ENCODE peak calls at places on chromosomes 3 and 15, in five cellular contexts. One of them, this sample, is unnamed.

GRCh38 chr15:92468987-92469386 is 75.3 kb downstream of the ST8SIA2 start:
- DNase-seq in OCI-LY7: no peak
- DNase-seq in activated effector memory CD4-positive, alpha-beta T cell treated with anti-CD3 and anti-CD28 coated beads, Interleukin-2, amount 50 U/mL, for 16 hours: no peak
- DNase-seq in EH: no peak
- DNase-seq in ELR: no peak
- DNase-seq in this sample: no peak

GRCh38 chr3:73405853-73406252 is 218.9 kb downstream of the PDZRN3 start:
- DNase-seq in OCI-LY7: no peak
- DNase-seq in activated effector memory CD4-positive, alpha-beta T cell treated with anti-CD3 and anti-CD28 coated beads, Interleukin-2, amount 50 U/mL, for 16 hours: no peak
- DNase-seq in EH: peak; percentile 60
- DNase-seq in ELR: no peak
- DNase-seq in this sample: no peak

GRCh38 chr15:64981812-64982431 is 7.8 kb downstream of the SPG21 start:
- DNase-seq in OCI-LY7: no peak
- DNase-seq in activated effector memory CD4-positive, alpha-beta T cell treated with anti-CD3 and anti-CD28 coated beads, Interleukin-2, amount 50 U/mL, for 16 hours: no peak
- DNase-seq in EH: no peak
- DNase-seq in ELR: no peak
- DNase-seq in this sample: no peak

GRCh38 chr15:48681274-48681840 is 35.8 kb upstream of the FBN1 start:
- DNase-seq in OCI-LY7: no peak
- DNase-seq in activated effector memory CD4-positive, alpha-beta T cell treated with anti-CD3 and anti-CD28 coated beads, Interleukin-2, amount 50 U/mL, for 16 hours: no peak
- DNase-seq in EH: peak; percentile 78
- DNase-seq in ELR: peak; percentile 93
- DNase-seq in this sample: no peak

GRCh38 chr15:42576776-42577175 is 1.4 kb downstream of the STARD9 start:
- DNase-seq in OCI-LY7: peak; percentile 36
- DNase-seq in activated effector memory CD4-positive, alpha-beta T cell treated with anti-CD3 and anti-CD28 coated beads, Interleukin-2, amount 50 U/mL, for 16 hours: no peak
- DNase-seq in EH: no peak
- DNase-seq in ELR: no peak
- DNase-seq in this sample: no peak

GRCh38 chr3:111979689-111980025 is 831 bp downstream of the ABHD10 start:
- DNase-seq in OCI-LY7: no peak
- DNase-seq in activated effector memory CD4-positive, alpha-beta T cell treated with anti-CD3 and anti-CD28 coated beads, Interleukin-2, amount 50 U/mL, for 16 hours: no peak
- DNase-seq in EH: peak; percentile 38
- DNase-seq in ELR: no peak
- DNase-seq in this sample: no peak

GRCh38 chr15:31328425-31328998 is 1.9 kb downstream of the KLF13 start:
- DNase-seq in OCI-LY7: peak; percentile 50
- DNase-seq in activated effector memory CD4-positive, alpha-beta T cell treated with anti-CD3 and anti-CD28 coated beads, Interleukin-2, amount 50 U/mL, for 16 hours: peak; percentile 94
- DNase-seq in EH: peak; percentile 59
- DNase-seq in ELR: peak; percentile 51
- DNase-seq in this sample: no peak

GRCh38 chr3:171822707-171823106 is 12.4 kb upstream of the PLD1 start:
- DNase-seq in OCI-LY7: no peak
- DNase-seq in activated effector memory CD4-positive, alpha-beta T cell treated with anti-CD3 and anti-CD28 coated beads, Interleukin-2, amount 50 U/mL, for 16 hours: no peak
- DNase-seq in EH: no peak
- DNase-seq in ELR: no peak
- DNase-seq in this sample: no peak

GRCh38 chr3:124384527-124384926 is 345.7 kb upstream of the UMPS start:
- DNase-seq in OCI-LY7: no peak
- DNase-seq in activated effector memory CD4-positive, alpha-beta T cell treated with anti-CD3 and anti-CD28 coated beads, Interleukin-2, amount 50 U/mL, for 16 hours: no peak
- DNase-seq in EH: no peak
- DNase-seq in ELR: no peak
- DNase-seq in this sample: no peak

GRCh38 chr3:13276438-13277129 is 143.5 kb downstream of the NUP210 start:
- DNase-seq in OCI-LY7: no peak
- DNase-seq in activated effector memory CD4-positive, alpha-beta T cell treated with anti-CD3 and anti-CD28 coated beads, Interleukin-2, amount 50 U/mL, for 16 hours: peak; percentile 58
- DNase-seq in EH: no peak
- DNase-seq in ELR: no peak
- DNase-seq in this sample: no peak

GRCh38 chr3:114093596-114093995 is 37.1 kb downstream of the QTRT2 start:
- DNase-seq in OCI-LY7: no peak
- DNase-seq in activated effector memory CD4-positive, alpha-beta T cell treated with anti-CD3 and anti-CD28 coated beads, Interleukin-2, amount 50 U/mL, for 16 hours: no peak
- DNase-seq in EH: peak; percentile 84
- DNase-seq in ELR: peak; percentile 65
- DNase-seq in this sample: peak; percentile 67

GRCh38 chr3:183310936-183311335 is 57.9 kb downstream of the B3GNT5 start:
- DNase-seq in OCI-LY7: no peak
- DNase-seq in activated effector memory CD4-positive, alpha-beta T cell treated with anti-CD3 and anti-CD28 coated beads, Interleukin-2, amount 50 U/mL, for 16 hours: no peak
- DNase-seq in EH: no peak
- DNase-seq in ELR: no peak
- DNase-seq in this sample: no peak

GRCh38 chr3:167350245-167350862 is 29.7 kb downstream of the ZBBX start:
- DNase-seq in OCI-LY7: peak; percentile 25
- DNase-seq in activated effector memory CD4-positive, alpha-beta T cell treated with anti-CD3 and anti-CD28 coated beads, Interleukin-2, amount 50 U/mL, for 16 hours: no peak
- DNase-seq in EH: no peak
- DNase-seq in ELR: peak; percentile 57
- DNase-seq in this sample: peak; percentile 41

GRCh38 chr15:70584838-70585706 is 178.3 kb downstream of the UACA start:
- DNase-seq in OCI-LY7: no peak
- DNase-seq in activated effector memory CD4-positive, alpha-beta T cell treated with anti-CD3 and anti-CD28 coated beads, Interleukin-2, amount 50 U/mL, for 16 hours: peak; percentile 73
- DNase-seq in EH: peak; percentile 57
- DNase-seq in ELR: peak; percentile 74
- DNase-seq in this sample: no peak

GRCh38 chr3:176431986-176432385 is 765.3 kb downstream of the TBL1XR1 start:
- DNase-seq in OCI-LY7: no peak
- DNase-seq in activated effector memory CD4-positive, alpha-beta T cell treated with anti-CD3 and anti-CD28 coated beads, Interleukin-2, amount 50 U/mL, for 16 hours: no peak
- DNase-seq in EH: peak; percentile 22
- DNase-seq in ELR: no peak
- DNase-seq in this sample: no peak

GRCh38 chr3:172065534-172065933 is 26.2 kb downstream of the FNDC3B start:
- DNase-seq in OCI-LY7: no peak
- DNase-seq in activated effector memory CD4-positive, alpha-beta T cell treated with anti-CD3 and anti-CD28 coated beads, Interleukin-2, amount 50 U/mL, for 16 hours: no peak
- DNase-seq in EH: peak; percentile 76
- DNase-seq in ELR: no peak
- DNase-seq in this sample: no peak

GRCh38 chr3:134419214-134419965 is 45.1 kb upstream of the AMOTL2 start:
- DNase-seq in OCI-LY7: no peak
- DNase-seq in activated effector memory CD4-positive, alpha-beta T cell treated with anti-CD3 and anti-CD28 coated beads, Interleukin-2, amount 50 U/mL, for 16 hours: no peak
- DNase-seq in EH: no peak
- DNase-seq in ELR: no peak
- DNase-seq in this sample: no peak

GRCh38 chr3:102454101-102454625 is 19.3 kb downstream of the ZPLD1 start:
- DNase-seq in OCI-LY7: no peak
- DNase-seq in activated effector memory CD4-positive, alpha-beta T cell treated with anti-CD3 and anti-CD28 coated beads, Interleukin-2, amount 50 U/mL, for 16 hours: no peak
- DNase-seq in EH: no peak
- DNase-seq in ELR: peak; percentile 15
- DNase-seq in this sample: no peak

GRCh38 chr3:82676356-82677026 is 915.0 kb upstream of the GBE1 start:
- DNase-seq in OCI-LY7: no peak
- DNase-seq in activated effector memory CD4-positive, alpha-beta T cell treated with anti-CD3 and anti-CD28 coated beads, Interleukin-2, amount 50 U/mL, for 16 hours: no peak
- DNase-seq in EH: no peak
- DNase-seq in ELR: peak; percentile 24
- DNase-seq in this sample: peak; percentile 13

GRCh38 chr3:170128977-170129431 is 52.5 kb downstream of the PHC3 start:
- DNase-seq in OCI-LY7: peak; percentile 58
- DNase-seq in activated effector memory CD4-positive, alpha-beta T cell treated with anti-CD3 and anti-CD28 coated beads, Interleukin-2, amount 50 U/mL, for 16 hours: no peak
- DNase-seq in EH: peak; percentile 47
- DNase-seq in ELR: peak; percentile 58
- DNase-seq in this sample: peak; percentile 66

GRCh38 chr15:28017423-28017924 is 81.6 kb downstream of the OCA2 start:
- DNase-seq in OCI-LY7: no peak
- DNase-seq in activated effector memory CD4-positive, alpha-beta T cell treated with anti-CD3 and anti-CD28 coated beads, Interleukin-2, amount 50 U/mL, for 16 hours: no peak
- DNase-seq in EH: no peak
- DNase-seq in ELR: no peak
- DNase-seq in this sample: no peak

GRCh38 chr3:126496894-126497850 is 20.4 kb downstream of the UROC1 start:
- DNase-seq in OCI-LY7: peak; percentile 33
- DNase-seq in activated effector memory CD4-positive, alpha-beta T cell treated with anti-CD3 and anti-CD28 coated beads, Interleukin-2, amount 50 U/mL, for 16 hours: no peak
- DNase-seq in EH: no peak
- DNase-seq in ELR: no peak
- DNase-seq in this sample: no peak

GRCh38 chr3:197394464-197395321 is 96.3 kb upstream of the DLG1 start:
- DNase-seq in OCI-LY7: no peak
- DNase-seq in activated effector memory CD4-positive, alpha-beta T cell treated with anti-CD3 and anti-CD28 coated beads, Interleukin-2, amount 50 U/mL, for 16 hours: peak; percentile 80
- DNase-seq in EH: peak; percentile 100
- DNase-seq in ELR: peak; percentile 100
- DNase-seq in this sample: peak; percentile 100

GRCh38 chr15:81400640-81401236 is 26.7 kb upstream of the TMC3 start:
- DNase-seq in OCI-LY7: peak; percentile 58
- DNase-seq in activated effector memory CD4-positive, alpha-beta T cell treated with anti-CD3 and anti-CD28 coated beads, Interleukin-2, amount 50 U/mL, for 16 hours: no peak
- DNase-seq in EH: peak; percentile 52
- DNase-seq in ELR: peak; percentile 51
- DNase-seq in this sample: peak; percentile 33

GRCh38 chr3:37442397-37442796 is 268.0 kb upstream of the LRRFIP2 start:
- DNase-seq in OCI-LY7: no peak
- DNase-seq in activated effector memory CD4-positive, alpha-beta T cell treated with anti-CD3 and anti-CD28 coated beads, Interleukin-2, amount 50 U/mL, for 16 hours: no peak
- DNase-seq in EH: no peak
- DNase-seq in ELR: no peak
- DNase-seq in this sample: no peak

GRCh38 chr15:100048736-100049135 is 293.0 kb downstream of the ADAMTS17 start:
- DNase-seq in OCI-LY7: no peak
- DNase-seq in activated effector memory CD4-positive, alpha-beta T cell treated with anti-CD3 and anti-CD28 coated beads, Interleukin-2, amount 50 U/mL, for 16 hours: no peak
- DNase-seq in EH: no peak
- DNase-seq in ELR: no peak
- DNase-seq in this sample: no peak

GRCh38 chr3:159788291-159788690 is 200.3 kb upstream of the IL12A start:
- DNase-seq in OCI-LY7: no peak
- DNase-seq in activated effector memory CD4-positive, alpha-beta T cell treated with anti-CD3 and anti-CD28 coated beads, Interleukin-2, amount 50 U/mL, for 16 hours: no peak
- DNase-seq in EH: peak; percentile 51
- DNase-seq in ELR: no peak
- DNase-seq in this sample: no peak

GRCh38 chr3:4406746-4407568 is 60.1 kb downstream of the SUMF1 start:
- DNase-seq in OCI-LY7: no peak
- DNase-seq in activated effector memory CD4-positive, alpha-beta T cell treated with anti-CD3 and anti-CD28 coated beads, Interleukin-2, amount 50 U/mL, for 16 hours: no peak
- DNase-seq in EH: no peak
- DNase-seq in ELR: no peak
- DNase-seq in this sample: no peak

GRCh38 chr15:91032919-91033803 is 10.8 kb upstream of the VPS33B start:
- DNase-seq in OCI-LY7: peak; percentile 55
- DNase-seq in activated effector memory CD4-positive, alpha-beta T cell treated with anti-CD3 and anti-CD28 coated beads, Interleukin-2, amount 50 U/mL, for 16 hours: peak; percentile 84
- DNase-seq in EH: peak; percentile 33
- DNase-seq in ELR: peak; percentile 47
- DNase-seq in this sample: peak; percentile 19

GRCh38 chr3:122374034-122374433 is 9.0 kb downstream of the MIX23 start:
- DNase-seq in OCI-LY7: no peak
- DNase-seq in activated effector memory CD4-positive, alpha-beta T cell treated with anti-CD3 and anti-CD28 coated beads, Interleukin-2, amount 50 U/mL, for 16 hours: no peak
- DNase-seq in EH: no peak
- DNase-seq in ELR: no peak
- DNase-seq in this sample: no peak

GRCh38 chr3:45223889-45224730 is 2.0 kb downstream of the TMEM158 start:
- DNase-seq in OCI-LY7: no peak
- DNase-seq in activated effector memory CD4-positive, alpha-beta T cell treated with anti-CD3 and anti-CD28 coated beads, Interleukin-2, amount 50 U/mL, for 16 hours: no peak
- DNase-seq in EH: peak; percentile 43
- DNase-seq in ELR: peak; percentile 59
- DNase-seq in this sample: no peak

GRCh38 chr3:168714609-168715240 is 619.0 kb upstream of the GOLIM4 start:
- DNase-seq in OCI-LY7: no peak
- DNase-seq in activated effector memory CD4-positive, alpha-beta T cell treated with anti-CD3 and anti-CD28 coated beads, Interleukin-2, amount 50 U/mL, for 16 hours: no peak
- DNase-seq in EH: no peak
- DNase-seq in ELR: no peak
- DNase-seq in this sample: no peak

GRCh38 chr3:73294532-73294931 is 233.1 kb downstream of the EBLN2 start:
- DNase-seq in OCI-LY7: no peak
- DNase-seq in activated effector memory CD4-positive, alpha-beta T cell treated with anti-CD3 and anti-CD28 coated beads, Interleukin-2, amount 50 U/mL, for 16 hours: no peak
- DNase-seq in EH: no peak
- DNase-seq in ELR: no peak
- DNase-seq in this sample: no peak

GRCh38 chr15:41971893-41972340 is 440 bp downstream of the EHD4 start:
- DNase-seq in OCI-LY7: no peak
- DNase-seq in activated effector memory CD4-positive, alpha-beta T cell treated with anti-CD3 and anti-CD28 coated beads, Interleukin-2, amount 50 U/mL, for 16 hours: no peak
- DNase-seq in EH: no peak
- DNase-seq in ELR: peak; percentile 33
- DNase-seq in this sample: no peak